ENCODE peak calls at places on chromosome 13, in four cellular contexts. X, R, W and E are unnamed samples. For H3K9me3, the result is how much of the 10 kb centered on the place peaks cover.

GRCh38 chr13:106736941-106737340 is 169.0 kb upstream of the ARGLU1 start:
- DNase-seq in X (no peak), R (no peak), W (no peak), E (peak)

GRCh38 chr13:50403311-50403710 is 388.1 kb downstream of the KCNRG start:
- DNase-seq in X (no peak), W (no peak), R (no peak), E (peak)

GRCh38 chr13:33918199-33918932 is 100.4 kb downstream of the RFC3 start:
- DNase-seq in R (no peak), X (no peak), W (peak), E (no peak)

GRCh38 chr13:67043901-67044300 is 186.2 kb downstream of the PCDH9 start:
- DNase-seq in W (no peak), R (no peak), X (no peak), E (no peak)

GRCh38 chr13:42474954-42475353 is 99.0 kb upstream of the TNFSF11 start:
- DNase-seq in X (peak), W (peak), R (no peak), E (no peak)

GRCh38 chr13:112709825-112710783 is 20.3 kb downstream of the ATP11A start:
- DNase-seq in X (no peak), R (no peak), W (no peak), E (no peak)

GRCh38 chr13:23488442-23488841 is 54.9 kb upstream of the SACS start:
- DNase-seq in R (no peak), W (peak), X (no peak), E (no peak)

GRCh38 chr13:49893591-49893990 is 42.5 kb downstream of the SPRYD7 start:
- DNase-seq in R (no peak), X (no peak), W (no peak), E (no peak)

GRCh38 chr13:111344471-111345191 is 24.2 kb downstream of the TEX29 start:
- DNase-seq in W (peak), R (no peak), X (peak), E (peak)

GRCh38 chr13:64075543-64076271 is 2660.1 kb upstream of the PCDH20 start:
- DNase-seq in X (no peak), R (no peak), W (no peak), E (no peak)

GRCh38 chr13:59459972-59460371 is 703.8 kb downstream of the DIAPH3 start:
- DNase-seq in W (no peak), R (no peak), X (no peak), E (no peak)

GRCh38 chr13:77696863-77697207 is 652 bp upstream of the SLAIN1 start:
- DNase-seq in X (no peak), R (no peak), W (no peak), E (no peak)

DNA sequence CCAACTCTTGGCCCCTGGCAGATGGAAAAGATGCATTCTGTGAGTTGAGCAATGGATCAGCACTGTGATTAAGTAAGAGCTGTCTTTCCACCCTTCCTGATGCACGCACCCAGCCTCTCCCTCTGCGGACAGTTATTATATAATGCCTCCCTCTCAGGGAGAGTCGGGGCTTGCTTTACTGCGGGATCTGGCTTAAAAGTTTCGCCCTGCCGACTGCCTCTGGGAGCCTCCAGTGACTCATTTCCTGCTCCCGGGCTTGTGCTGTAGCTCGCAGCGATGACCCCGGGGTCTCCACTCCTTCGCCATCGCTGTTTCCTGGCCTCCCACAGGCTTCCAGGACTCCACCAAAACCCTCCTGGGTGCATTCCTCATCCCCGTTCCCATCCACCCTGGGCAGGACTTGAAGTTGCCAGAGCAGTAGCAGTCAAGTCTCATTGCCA is 107.4 kb upstream of the SLC7A1 start:
- DNase-seq in X (peak), W (peak), R (peak), E (peak)
- H3K4me3 ChIP-seq in X (peak), W (peak), R (no peak), E (no peak)

DNA sequence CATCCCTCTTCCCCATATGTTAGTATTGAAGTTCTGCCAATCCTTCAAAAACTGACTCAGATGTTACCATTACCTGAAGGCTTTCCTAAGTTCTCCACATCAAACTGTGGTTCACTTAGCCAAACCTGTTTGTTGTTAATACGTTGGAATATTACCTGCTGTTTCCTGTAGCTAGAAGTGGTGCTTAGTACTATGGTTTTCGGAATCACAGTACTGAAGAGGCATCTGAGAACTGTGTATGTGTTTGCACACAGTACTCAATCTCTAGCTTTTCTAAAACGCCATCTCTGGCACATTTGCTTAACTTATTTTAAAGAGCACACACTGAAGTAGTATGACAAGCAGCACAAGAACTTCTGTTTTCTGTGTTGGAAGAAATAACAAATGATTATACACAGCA is 248.2 kb downstream of the SHISA2 start:
- DNase-seq in R (no peak), W (no peak), X (no peak), E (no peak)
- H3K9me3 ChIP-seq in R (under half), W (under half), X (under half), E (under half)

GRCh38 chr13:36154567-36155231 is 23.5 kb upstream of the DCLK1 start:
- DNase-seq in W (no peak), R (no peak), X (no peak), E (peak)
- H3K4me3 ChIP-seq in W (no peak), R (peak), X (no peak), E (no peak)

GRCh38 chr13:108566413-108567170 is 62.8 kb upstream of the MYO16 start:
- DNase-seq in W (no peak), R (no peak), X (no peak), E (no peak)

GRCh38 chr13:108558489-108558888 is 70.9 kb upstream of the MYO16 start:
- DNase-seq in R (no peak), W (no peak), X (no peak), E (no peak)

GRCh38 chr13:108560092-108560491 is 69.3 kb upstream of the MYO16 start:
- DNase-seq in W (no peak), R (no peak), X (no peak), E (no peak)

DNA sequence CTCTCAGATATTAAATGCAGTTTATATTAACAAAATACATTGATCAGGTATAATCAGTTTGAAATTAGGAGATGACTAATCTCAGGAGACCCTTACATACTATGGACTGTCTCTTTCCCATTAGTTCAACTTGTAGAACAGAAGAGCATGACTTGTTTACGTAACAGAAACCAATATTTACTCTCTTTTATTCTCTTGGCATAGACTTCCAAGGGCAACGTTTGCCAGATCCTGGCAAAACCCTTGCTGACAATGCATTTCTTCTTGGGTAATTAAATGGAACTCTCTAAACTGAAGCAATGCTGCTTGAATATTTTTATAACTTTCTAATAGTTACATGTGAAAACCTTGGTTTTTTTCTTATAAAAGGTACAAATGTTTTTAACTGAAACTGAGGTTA is 68.3 kb upstream of the MYO16 start:
- DNase-seq in X (no peak), R (no peak), W (no peak), E (no peak)
- H3K9me3 ChIP-seq in X (under half), R (under half), W (under half), E (under half)